ENCODE peak calls at places on chromosome 18, in ten cellular contexts. Q, V, A, L, T, F, Y, O, E and H are unnamed samples.

GRCh38 chr18:27144672-27145071 is 40.4 kb downstream of the CHST9 start:
- DNase-seq in Q (no peak), V (no peak), A (no peak), L (no peak), T (no peak), F (no peak), Y (no peak), O (no peak), E (no peak), H (no peak)

GRCh38 chr18:62500966-62501591 is 21.7 kb upstream of the ZCCHC2 start:
- DNase-seq in Q (no peak), V (no peak), A (no peak), L (no peak), T (no peak), F (no peak), Y (peak), O (no peak), E (no peak), H (no peak)

GRCh38 chr18:13003466-13003896 is 12.3 kb downstream of the CEP192 start:
- DNase-seq in Q (no peak), V (no peak), A (peak), L (no peak), T (peak), F (no peak), Y (peak), O (no peak), E (no peak), H (peak)

GRCh38 chr18:43863180-43863579 is 585.9 kb upstream of the SYT4 start:
- DNase-seq in Q (no peak), V (no peak), A (no peak), L (no peak), T (no peak), F (no peak), Y (no peak), O (no peak), E (no peak), H (no peak)

GRCh38 chr18:4157339-4157738 is 297.8 kb downstream of the DLGAP1 start:
- DNase-seq in Q (no peak), V (no peak), A (no peak), L (no peak), T (no peak), F (no peak), Y (no peak), O (no peak), E (no peak), H (no peak)

GRCh38 chr18:9422816-9423519 is 52.3 kb upstream of the RALBP1 start:
- DNase-seq in Q (no peak), V (no peak), A (no peak), L (no peak), T (no peak), F (no peak), Y (no peak), O (no peak), E (no peak), H (no peak)

GRCh38 chr18:69874058-69874457 is 73.6 kb downstream of the CD226 start:
- DNase-seq in Q (no peak), V (no peak), A (no peak), L (no peak), T (no peak), F (no peak), Y (peak), O (no peak), E (no peak), H (no peak)

GRCh38 chr18:9835796-9836195 is 50.0 kb upstream of the TXNDC2 start:
- DNase-seq in Q (no peak), V (no peak), A (no peak), L (no peak), T (no peak), F (no peak), Y (no peak), O (no peak), E (no peak), H (no peak)

GRCh38 chr18:51726614-51727013 is 529.1 kb upstream of the MEX3C start:
- DNase-seq in Q (no peak), V (no peak), A (no peak), L (no peak), T (no peak), F (no peak), Y (no peak), O (no peak), E (no peak), H (no peak)

GRCh38 chr18:49021433-49022129 is 70.8 kb upstream of the SMAD7 start:
- DNase-seq in Q (peak), V (no peak), A (peak), L (no peak), T (no peak), F (peak), Y (peak), O (no peak), E (no peak), H (no peak)

GRCh38 chr18:11494093-11494492 is 115.3 kb upstream of the SLC35G4 start:
- DNase-seq in Q (no peak), V (no peak), A (no peak), L (no peak), T (no peak), F (no peak), Y (peak), O (no peak), E (no peak), H (no peak)

GRCh38 chr18:21117385-21118135 is 5.9 kb upstream of the ROCK1 start:
- DNase-seq in Q (no peak), V (peak), A (no peak), L (no peak), T (no peak), F (no peak), Y (no peak), O (no peak), E (no peak), H (no peak)

GRCh38 chr18:26746284-26747130 is 119.0 kb downstream of the AQP4 start:
- DNase-seq in Q (no peak), V (no peak), A (no peak), L (no peak), T (no peak), F (no peak), Y (peak), O (no peak), E (no peak), H (no peak)

GRCh38 chr18:26059357-26059756 is 31.1 kb downstream of the SS18 start:
- DNase-seq in Q (no peak), V (no peak), A (no peak), L (no peak), T (no peak), F (no peak), Y (no peak), O (no peak), E (no peak), H (no peak)

GRCh38 chr18:79965119-79965902 is 868 bp downstream of the HSBP1L1 start:
- DNase-seq in Q (no peak), V (no peak), A (no peak), L (no peak), T (peak), F (peak), Y (peak), O (peak), E (no peak), H (no peak)

GRCh38 chr18:70355620-70356385 is 67.0 kb downstream of the SOCS6 start:
- DNase-seq in Q (no peak), V (no peak), A (no peak), L (no peak), T (no peak), F (no peak), Y (no peak), O (no peak), E (no peak), H (no peak)

GRCh38 chr18:58394046-58394445 is 234.8 kb downstream of the ALPK2 start:
- DNase-seq in Q (no peak), V (no peak), A (no peak), L (no peak), T (no peak), F (no peak), Y (no peak), O (no peak), E (no peak), H (no peak)

GRCh38 chr18:43590182-43590903 is 313.1 kb upstream of the SYT4 start:
- DNase-seq in Q (no peak), V (no peak), A (no peak), L (no peak), T (no peak), F (no peak), Y (no peak), O (no peak), E (no peak), H (no peak)

GRCh38 chr18:5515007-5515744 is 28.6 kb downstream of the EPB41L3 start:
- DNase-seq in Q (no peak), V (no peak), A (no peak), L (peak), T (no peak), F (no peak), Y (no peak), O (no peak), E (no peak), H (no peak)

GRCh38 chr18:9825571-9826073 is 60.2 kb upstream of the TXNDC2 start:
- DNase-seq in Q (no peak), V (no peak), A (no peak), L (no peak), T (peak), F (peak), Y (peak), O (no peak), E (no peak), H (no peak)

GRCh38 chr18:58117685-58118403 is 73.8 kb downstream of the NEDD4L start:
- DNase-seq in Q (no peak), V (no peak), A (no peak), L (no peak), T (peak), F (peak), Y (peak), O (no peak), E (no peak), H (no peak)

GRCh38 chr18:62574776-62575175 is 52.0 kb downstream of the ZCCHC2 start:
- DNase-seq in Q (no peak), V (no peak), A (no peak), L (no peak), T (no peak), F (no peak), Y (no peak), O (no peak), E (no peak), H (no peak)

GRCh38 chr18:21706386-21706865 is 1.9 kb upstream of the ABHD3 start:
- DNase-seq in Q (no peak), V (no peak), A (no peak), L (no peak), T (no peak), F (no peak), Y (no peak), O (no peak), E (no peak), H (no peak)

GRCh38 chr18:42030586-42031182 is 75.7 kb downstream of the PIK3C3 start:
- DNase-seq in Q (no peak), V (no peak), A (no peak), L (no peak), T (peak), F (no peak), Y (peak), O (no peak), E (peak), H (no peak)

GRCh38 chr18:56453576-56453975 is 184.8 kb downstream of the TXNL1 start:
- DNase-seq in Q (no peak), V (no peak), A (no peak), L (no peak), T (no peak), F (no peak), Y (no peak), O (no peak), E (no peak), H (no peak)

GRCh38 chr18:45014047-45014501 is 333.4 kb downstream of the SETBP1 start:
- DNase-seq in Q (no peak), V (peak), A (no peak), L (no peak), T (peak), F (no peak), Y (no peak), O (peak), E (no peak), H (no peak)

GRCh38 chr18:27124196-27124595 is 60.9 kb downstream of the CHST9 start:
- DNase-seq in Q (no peak), V (no peak), A (no peak), L (no peak), T (no peak), F (no peak), Y (no peak), O (no peak), E (no peak), H (no peak)

GRCh38 chr18:7464245-7464966 is 102.7 kb upstream of the PTPRM start:
- DNase-seq in Q (no peak), V (no peak), A (no peak), L (no peak), T (no peak), F (no peak), Y (no peak), O (no peak), E (no peak), H (no peak)